ENCODE peak calls at places on chromosome 11, in nine cellular contexts. One of them, this sample, is unnamed.

GRCh38 chr11:65452806-65453490 is 30.4 kb downstream of the NEAT1 start:
- DNase-seq in fibroblast of pulmonary artery: peak; percentile 88
- DNase-seq in neuronal stem cell: no peak
- DNase-seq in neural progenitor cell: no peak
- DNase-seq in AG09309: peak; percentile 87
- DNase-seq in naive thymus-derived CD4-positive, alpha-beta T cell: no peak
- DNase-seq in AG10803: peak; percentile 93
- DNase-seq in skeletal muscle cell: no peak
- DNase-seq in fibroblast of the aortic adventitia: peak; percentile 95
- DNase-seq in this sample: no peak

GRCh38 chr11:131370090-131370751 is at the start of gene NTM:
- DNase-seq in fibroblast of the aortic adventitia: peak; percentile 35
- DNase-seq in fibroblast of pulmonary artery: peak; percentile 8
- DNase-seq in skeletal muscle cell: no peak
- DNase-seq in neural progenitor cell: peak; percentile 52
- DNase-seq in AG10803: peak; percentile 51
- DNase-seq in neuronal stem cell: peak; percentile 27
- DNase-seq in naive thymus-derived CD4-positive, alpha-beta T cell: no peak
- DNase-seq in AG09309: peak; percentile 35
- DNase-seq in this sample: no peak

GRCh38 chr11:111411456-111411855 is 32.4 kb upstream of the POU2AF1 start:
- DNase-seq in fibroblast of pulmonary artery: no peak
- DNase-seq in neural progenitor cell: no peak
- DNase-seq in skeletal muscle cell: no peak
- DNase-seq in AG09309: no peak
- DNase-seq in naive thymus-derived CD4-positive, alpha-beta T cell: no peak
- DNase-seq in neuronal stem cell: no peak
- DNase-seq in fibroblast of the aortic adventitia: no peak
- DNase-seq in AG10803: no peak
- DNase-seq in this sample: no peak

GRCh38 chr11:62806611-62807121 is 1.4 kb upstream of the NXF1 start:
- DNase-seq in AG09309: no peak
- DNase-seq in neuronal stem cell: no peak
- DNase-seq in fibroblast of the aortic adventitia: peak; percentile 38
- DNase-seq in AG10803: peak; percentile 23
- DNase-seq in naive thymus-derived CD4-positive, alpha-beta T cell: no peak
- DNase-seq in fibroblast of pulmonary artery: peak; percentile 48
- DNase-seq in neural progenitor cell: no peak
- DNase-seq in skeletal muscle cell: peak; percentile 36
- DNase-seq in this sample: no peak

GRCh38 chr11:44146931-44147330 is 51.5 kb downstream of the EXT2 start:
- DNase-seq in AG10803: no peak
- DNase-seq in AG09309: no peak
- DNase-seq in neuronal stem cell: no peak
- DNase-seq in fibroblast of the aortic adventitia: no peak
- DNase-seq in skeletal muscle cell: no peak
- DNase-seq in fibroblast of pulmonary artery: no peak
- DNase-seq in neural progenitor cell: no peak
- DNase-seq in naive thymus-derived CD4-positive, alpha-beta T cell: no peak
- DNase-seq in this sample: no peak

GRCh38 chr11:43947003-43947500 is 4.6 kb downstream of the C11orf96 start:
- DNase-seq in AG10803: peak; percentile 49
- DNase-seq in neural progenitor cell: peak; percentile 58
- DNase-seq in AG09309: no peak
- DNase-seq in fibroblast of pulmonary artery: peak; percentile 66
- DNase-seq in naive thymus-derived CD4-positive, alpha-beta T cell: no peak
- DNase-seq in neuronal stem cell: no peak
- DNase-seq in skeletal muscle cell: no peak
- DNase-seq in fibroblast of the aortic adventitia: no peak
- DNase-seq in this sample: no peak

GRCh38 chr11:35177370-35177769 is 38.4 kb downstream of the CD44 start:
- DNase-seq in AG09309: no peak
- DNase-seq in AG10803: no peak
- DNase-seq in neuronal stem cell: no peak
- DNase-seq in naive thymus-derived CD4-positive, alpha-beta T cell: no peak
- DNase-seq in fibroblast of pulmonary artery: no peak
- DNase-seq in skeletal muscle cell: peak; percentile 62
- DNase-seq in neural progenitor cell: no peak
- DNase-seq in fibroblast of the aortic adventitia: no peak
- DNase-seq in this sample: peak; percentile 89

GRCh38 chr11:12008790-12009616 is 577 bp upstream of the DKK3 start:
- DNase-seq in fibroblast of the aortic adventitia: no peak
- DNase-seq in naive thymus-derived CD4-positive, alpha-beta T cell: no peak
- DNase-seq in neural progenitor cell: peak; percentile 89
- DNase-seq in neuronal stem cell: peak; percentile 63
- DNase-seq in skeletal muscle cell: no peak
- DNase-seq in AG10803: peak; percentile 47
- DNase-seq in AG09309: no peak
- DNase-seq in fibroblast of pulmonary artery: peak; percentile 65
- DNase-seq in this sample: no peak

GRCh38 chr11:72805214-72805613 is 9.0 kb upstream of the ATG16L2 start:
- DNase-seq in fibroblast of pulmonary artery: no peak
- DNase-seq in AG09309: no peak
- DNase-seq in skeletal muscle cell: no peak
- DNase-seq in naive thymus-derived CD4-positive, alpha-beta T cell: no peak
- DNase-seq in neural progenitor cell: no peak
- DNase-seq in fibroblast of the aortic adventitia: no peak
- DNase-seq in neuronal stem cell: no peak
- DNase-seq in AG10803: no peak
- DNase-seq in this sample: no peak

GRCh38 chr11:83862691-83863090 is 576.5 kb upstream of the CCDC90B start:
- DNase-seq in neural progenitor cell: no peak
- DNase-seq in neuronal stem cell: no peak
- DNase-seq in naive thymus-derived CD4-positive, alpha-beta T cell: no peak
- DNase-seq in AG10803: no peak
- DNase-seq in AG09309: no peak
- DNase-seq in fibroblast of pulmonary artery: no peak
- DNase-seq in skeletal muscle cell: no peak
- DNase-seq in fibroblast of the aortic adventitia: no peak
- DNase-seq in this sample: no peak

GRCh38 chr11:94825111-94825880 is 57.1 kb downstream of the AMOTL1 start:
- DNase-seq in fibroblast of the aortic adventitia: no peak
- DNase-seq in fibroblast of pulmonary artery: no peak
- DNase-seq in AG10803: no peak
- DNase-seq in AG09309: no peak
- DNase-seq in skeletal muscle cell: no peak
- DNase-seq in neuronal stem cell: no peak
- DNase-seq in naive thymus-derived CD4-positive, alpha-beta T cell: no peak
- DNase-seq in neural progenitor cell: no peak
- DNase-seq in this sample: no peak

GRCh38 chr11:19602906-19603305 is 109.7 kb upstream of the NAV2 start:
- DNase-seq in AG09309: no peak
- DNase-seq in fibroblast of pulmonary artery: no peak
- DNase-seq in naive thymus-derived CD4-positive, alpha-beta T cell: no peak
- DNase-seq in skeletal muscle cell: no peak
- DNase-seq in fibroblast of the aortic adventitia: no peak
- DNase-seq in neuronal stem cell: no peak
- DNase-seq in neural progenitor cell: no peak
- DNase-seq in AG10803: no peak
- DNase-seq in this sample: no peak

GRCh38 chr11:134170909-134171281 is 52.9 kb downstream of the NCAPD3 start:
- DNase-seq in neural progenitor cell: no peak
- DNase-seq in naive thymus-derived CD4-positive, alpha-beta T cell: no peak
- DNase-seq in neuronal stem cell: no peak
- DNase-seq in fibroblast of the aortic adventitia: peak; percentile 9
- DNase-seq in AG10803: peak; percentile 66
- DNase-seq in skeletal muscle cell: no peak
- DNase-seq in fibroblast of pulmonary artery: peak; percentile 41
- DNase-seq in AG09309: no peak
- DNase-seq in this sample: no peak

GRCh38 chr11:115166826-115167225 is 337.4 kb downstream of the CADM1 start:
- DNase-seq in fibroblast of pulmonary artery: no peak
- DNase-seq in naive thymus-derived CD4-positive, alpha-beta T cell: no peak
- DNase-seq in neuronal stem cell: no peak
- DNase-seq in AG10803: no peak
- DNase-seq in skeletal muscle cell: no peak
- DNase-seq in neural progenitor cell: no peak
- DNase-seq in fibroblast of the aortic adventitia: no peak
- DNase-seq in AG09309: no peak
- DNase-seq in this sample: no peak
- H3K4me3 ChIP-seq in fibroblast of pulmonary artery: no peak overlapping the region
- H3K4me3 ChIP-seq in naive thymus-derived CD4-positive, alpha-beta T cell: no peak overlapping the region
- H3K4me3 ChIP-seq in neuronal stem cell: no peak overlapping the region
- H3K4me3 ChIP-seq in AG10803: no peak overlapping the region
- H3K4me3 ChIP-seq in skeletal muscle cell: no peak overlapping the region
- H3K4me3 ChIP-seq in neural progenitor cell: no peak overlapping the region
- H3K4me3 ChIP-seq in fibroblast of the aortic adventitia: no peak overlapping the region
- H3K4me3 ChIP-seq in AG09309: no peak overlapping the region
- H3K4me3 ChIP-seq in this sample: no peak overlapping the region

DNA sequence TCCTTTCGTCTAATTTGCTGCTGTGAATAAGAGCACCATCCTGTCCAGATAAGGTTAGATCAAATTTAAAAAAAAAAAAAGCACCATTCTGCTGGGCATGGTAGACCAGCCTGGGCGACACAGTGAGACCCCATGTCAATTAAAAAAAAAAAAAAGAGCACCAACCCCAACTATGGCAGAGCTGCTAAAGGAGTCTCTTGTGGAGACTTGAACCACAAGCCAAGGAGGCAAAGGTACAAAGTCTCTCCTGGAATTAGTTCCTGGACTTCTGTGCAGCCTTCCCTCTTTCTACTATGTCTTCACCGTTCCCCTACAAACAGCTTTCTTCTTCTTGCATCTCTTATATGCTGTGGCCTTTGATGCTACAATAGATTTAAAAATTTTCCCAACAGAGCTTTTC is 1.3 kb downstream of the PIK3C2A start:
- DNase-seq in fibroblast of the aortic adventitia: no peak
- DNase-seq in skeletal muscle cell: no peak
- DNase-seq in AG09309: no peak
- DNase-seq in AG10803: no peak
- DNase-seq in fibroblast of pulmonary artery: no peak
- DNase-seq in neuronal stem cell: no peak
- DNase-seq in naive thymus-derived CD4-positive, alpha-beta T cell: no peak
- DNase-seq in neural progenitor cell: no peak
- DNase-seq in this sample: no peak
- H3K4me3 ChIP-seq in fibroblast of the aortic adventitia: peak overlapping the region; percentile 95
- H3K4me3 ChIP-seq in skeletal muscle cell: peak overlapping the region; percentile 67
- H3K4me3 ChIP-seq in AG09309: peak overlapping the region; percentile 72
- H3K4me3 ChIP-seq in AG10803: peak overlapping the region; percentile 88
- H3K4me3 ChIP-seq in fibroblast of pulmonary artery: peak overlapping the region; percentile 95
- H3K4me3 ChIP-seq in neuronal stem cell: peak overlapping the region; percentile 67
- H3K4me3 ChIP-seq in naive thymus-derived CD4-positive, alpha-beta T cell: no peak overlapping the region
- H3K4me3 ChIP-seq in neural progenitor cell: peak overlapping the region; percentile 90
- H3K4me3 ChIP-seq in this sample: peak overlapping the region; percentile 71

DNA sequence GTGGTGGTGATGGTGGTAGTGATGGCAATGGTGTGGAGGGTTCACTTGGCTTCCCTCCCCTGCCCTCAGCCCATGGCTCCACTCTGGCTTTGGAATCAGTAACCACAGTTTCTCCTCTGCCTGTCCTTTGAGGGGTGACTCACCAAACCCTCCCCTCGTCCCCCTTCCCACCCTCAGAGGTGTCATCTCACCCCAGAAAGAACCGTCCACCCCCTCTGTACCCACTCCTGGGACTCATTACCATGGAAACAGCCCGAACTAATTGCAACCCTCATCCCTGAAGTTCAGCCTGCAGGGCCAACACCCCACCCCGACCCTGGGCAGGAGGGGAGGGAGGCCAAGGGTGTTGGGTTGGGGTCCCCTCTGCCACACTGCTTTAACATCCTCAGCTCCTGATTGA is 26.6 kb downstream of the PHLDB1 start:
- DNase-seq in AG09309: no peak
- DNase-seq in naive thymus-derived CD4-positive, alpha-beta T cell: no peak
- DNase-seq in neural progenitor cell: peak; percentile 4
- DNase-seq in skeletal muscle cell: no peak
- DNase-seq in fibroblast of the aortic adventitia: no peak
- DNase-seq in neuronal stem cell: no peak
- DNase-seq in fibroblast of pulmonary artery: no peak
- DNase-seq in AG10803: peak; percentile 47
- DNase-seq in this sample: no peak
- H3K4me3 ChIP-seq in AG09309: no peak overlapping the region
- H3K4me3 ChIP-seq in naive thymus-derived CD4-positive, alpha-beta T cell: no peak overlapping the region
- H3K4me3 ChIP-seq in neural progenitor cell: peak overlapping the region; percentile 44
- H3K4me3 ChIP-seq in skeletal muscle cell: no peak overlapping the region
- H3K4me3 ChIP-seq in fibroblast of the aortic adventitia: no peak overlapping the region
- H3K4me3 ChIP-seq in neuronal stem cell: no peak overlapping the region
- H3K4me3 ChIP-seq in fibroblast of pulmonary artery: no peak overlapping the region
- H3K4me3 ChIP-seq in AG10803: no peak overlapping the region
- H3K4me3 ChIP-seq in this sample: no peak overlapping the region

GRCh38 chr11:2380807-2381350 is 3.8 kb downstream of the CD81 start:
- DNase-seq in AG10803: no peak
- DNase-seq in neuronal stem cell: no peak
- DNase-seq in AG09309: no peak
- DNase-seq in fibroblast of pulmonary artery: peak; percentile 63
- DNase-seq in skeletal muscle cell: no peak
- DNase-seq in neural progenitor cell: no peak
- DNase-seq in naive thymus-derived CD4-positive, alpha-beta T cell: no peak
- DNase-seq in fibroblast of the aortic adventitia: no peak
- DNase-seq in this sample: no peak
- H3K4me3 ChIP-seq in AG10803: peak overlapping the region; percentile 97
- H3K4me3 ChIP-seq in neuronal stem cell: no peak overlapping the region
- H3K4me3 ChIP-seq in AG09309: no peak overlapping the region
- H3K4me3 ChIP-seq in fibroblast of pulmonary artery: peak overlapping the region; percentile 12
- H3K4me3 ChIP-seq in skeletal muscle cell: no peak overlapping the region
- H3K4me3 ChIP-seq in neural progenitor cell: no peak overlapping the region
- H3K4me3 ChIP-seq in naive thymus-derived CD4-positive, alpha-beta T cell: no peak overlapping the region
- H3K4me3 ChIP-seq in fibroblast of the aortic adventitia: peak overlapping the region; percentile 86
- H3K4me3 ChIP-seq in this sample: no peak overlapping the region

GRCh38 chr11:6319001-6319878 is 1.1 kb downstream of the CAVIN3 start:
- DNase-seq in AG10803: peak; percentile 48
- DNase-seq in neural progenitor cell: peak; percentile 69
- DNase-seq in neuronal stem cell: no peak
- DNase-seq in fibroblast of pulmonary artery: peak; percentile 52
- DNase-seq in fibroblast of the aortic adventitia: peak; percentile 45
- DNase-seq in skeletal muscle cell: no peak
- DNase-seq in naive thymus-derived CD4-positive, alpha-beta T cell: no peak
- DNase-seq in AG09309: no peak
- DNase-seq in this sample: no peak

GRCh38 chr11:6320411-6321207 is at the start of gene CAVIN3:
- DNase-seq in naive thymus-derived CD4-positive, alpha-beta T cell: no peak
- DNase-seq in skeletal muscle cell: peak; percentile 66
- DNase-seq in fibroblast of pulmonary artery: peak; percentile 83
- DNase-seq in neural progenitor cell: peak; percentile 73
- DNase-seq in fibroblast of the aortic adventitia: peak; percentile 92
- DNase-seq in AG09309: no peak
- DNase-seq in neuronal stem cell: peak; percentile 59
- DNase-seq in AG10803: peak; percentile 83
- DNase-seq in this sample: no peak

GRCh38 chr11:6321961-6322362 is 1.7 kb upstream of the CAVIN3 start:
- DNase-seq in AG10803: peak; percentile 55
- DNase-seq in neuronal stem cell: peak; percentile 27
- DNase-seq in fibroblast of pulmonary artery: peak; percentile 35
- DNase-seq in fibroblast of the aortic adventitia: peak; percentile 62
- DNase-seq in neural progenitor cell: peak; percentile 67
- DNase-seq in skeletal muscle cell: no peak
- DNase-seq in naive thymus-derived CD4-positive, alpha-beta T cell: no peak
- DNase-seq in AG09309: no peak
- DNase-seq in this sample: no peak

GRCh38 chr11:6321356-6321755 is 1.1 kb upstream of the CAVIN3 start:
- DNase-seq in skeletal muscle cell: no peak
- DNase-seq in fibroblast of the aortic adventitia: no peak
- DNase-seq in AG10803: no peak
- DNase-seq in AG09309: no peak
- DNase-seq in naive thymus-derived CD4-positive, alpha-beta T cell: no peak
- DNase-seq in neuronal stem cell: no peak
- DNase-seq in fibroblast of pulmonary artery: no peak
- DNase-seq in neural progenitor cell: peak; percentile 14
- DNase-seq in this sample: no peak

GRCh38 chr11:6319879-6320410 is 356 bp downstream of the CAVIN3 start:
- DNase-seq in naive thymus-derived CD4-positive, alpha-beta T cell: no peak
- DNase-seq in neuronal stem cell: peak; percentile 71
- DNase-seq in AG09309: peak; percentile 83
- DNase-seq in skeletal muscle cell: peak; percentile 84
- DNase-seq in fibroblast of pulmonary artery: peak; percentile 91
- DNase-seq in neural progenitor cell: peak; percentile 80
- DNase-seq in fibroblast of the aortic adventitia: peak; percentile 96
- DNase-seq in AG10803: peak; percentile 96
- DNase-seq in this sample: no peak
- H3K4me3 ChIP-seq in naive thymus-derived CD4-positive, alpha-beta T cell: no peak overlapping the region
- H3K4me3 ChIP-seq in neuronal stem cell: no peak overlapping the region
- H3K4me3 ChIP-seq in AG09309: peak overlapping the region; percentile 75
- H3K4me3 ChIP-seq in skeletal muscle cell: peak overlapping the region; percentile 69
- H3K4me3 ChIP-seq in fibroblast of pulmonary artery: peak overlapping the region; percentile 72
- H3K4me3 ChIP-seq in neural progenitor cell: peak overlapping the region; percentile 42
- H3K4me3 ChIP-seq in fibroblast of the aortic adventitia: peak overlapping the region; percentile 87
- H3K4me3 ChIP-seq in AG10803: peak overlapping the region; percentile 87
- H3K4me3 ChIP-seq in this sample: no peak overlapping the region